ENCODE peak calls at places on chromosomes 6 and 20, in nine cellular contexts. One of them, this sample, is unnamed. For H3K36me3, the result is how much of the 10 kb centered on the place peaks cover.

GRCh38 chr6:36668601-36669390 is 9.7 kb upstream of the CDKN1A start:
- DNase-seq in GM23248: no peak
- DNase-seq in uterus: no peak
- DNase-seq in thoracic aorta: no peak
- DNase-seq in left ventricle myocardium inferior: no peak
- DNase-seq in heart right ventricle: no peak
- DNase-seq in CD8-positive, alpha-beta memory T cell: no peak
- DNase-seq in aorta: no peak
- DNase-seq in pancreas: no peak
- DNase-seq in this sample: no peak

GRCh38 chr6:134060491-134061106 is 8.2 kb upstream of the SLC2A12 start:
- DNase-seq in GM23248: peak
- DNase-seq in uterus: no peak
- DNase-seq in thoracic aorta: no peak
- DNase-seq in left ventricle myocardium inferior: no peak
- DNase-seq in heart right ventricle: no peak
- DNase-seq in CD8-positive, alpha-beta memory T cell: no peak
- DNase-seq in aorta: no peak
- DNase-seq in pancreas: no peak
- DNase-seq in this sample: no peak

GRCh38 chr6:6736753-6737654 is 148.5 kb downstream of the LY86 start:
- DNase-seq in GM23248: peak
- DNase-seq in uterus: peak
- DNase-seq in thoracic aorta: no peak
- DNase-seq in left ventricle myocardium inferior: peak
- DNase-seq in heart right ventricle: peak
- DNase-seq in CD8-positive, alpha-beta memory T cell: no peak
- DNase-seq in aorta: peak
- DNase-seq in pancreas: no peak
- DNase-seq in this sample: no peak

GRCh38 chr6:22906091-22906549 is 336.8 kb downstream of the HDGFL1 start:
- DNase-seq in GM23248: peak
- DNase-seq in uterus: no peak
- DNase-seq in thoracic aorta: no peak
- DNase-seq in left ventricle myocardium inferior: no peak
- DNase-seq in heart right ventricle: no peak
- DNase-seq in CD8-positive, alpha-beta memory T cell: no peak
- DNase-seq in aorta: no peak
- DNase-seq in pancreas: no peak
- DNase-seq in this sample: peak

GRCh38 chr6:105560611-105561066 is 157.8 kb upstream of the PREP start:
- DNase-seq in GM23248: peak
- DNase-seq in uterus: no peak
- DNase-seq in thoracic aorta: no peak
- DNase-seq in left ventricle myocardium inferior: no peak
- DNase-seq in heart right ventricle: no peak
- DNase-seq in CD8-positive, alpha-beta memory T cell: no peak
- DNase-seq in aorta: no peak
- DNase-seq in pancreas: no peak
- DNase-seq in this sample: no peak

GRCh38 chr20:58645277-58645968 is 5.7 kb upstream of the STX16 start:
- DNase-seq in GM23248: peak
- DNase-seq in uterus: peak
- DNase-seq in thoracic aorta: no peak
- DNase-seq in left ventricle myocardium inferior: no peak
- DNase-seq in heart right ventricle: no peak
- DNase-seq in CD8-positive, alpha-beta memory T cell: no peak
- DNase-seq in aorta: no peak
- DNase-seq in pancreas: no peak
- DNase-seq in this sample: peak

GRCh38 chr6:89145461-89145961 is 344 bp upstream of the PM20D2 start:
- DNase-seq in GM23248: peak
- DNase-seq in uterus: no peak
- DNase-seq in thoracic aorta: no peak
- DNase-seq in left ventricle myocardium inferior: no peak
- DNase-seq in heart right ventricle: no peak
- DNase-seq in CD8-positive, alpha-beta memory T cell: peak
- DNase-seq in aorta: no peak
- DNase-seq in pancreas: no peak
- DNase-seq in this sample: no peak

GRCh38 chr6:150681992-150682391 is 82.3 kb downstream of the PLEKHG1 start:
- DNase-seq in GM23248: no peak
- DNase-seq in uterus: no peak
- DNase-seq in thoracic aorta: no peak
- DNase-seq in left ventricle myocardium inferior: no peak
- DNase-seq in heart right ventricle: no peak
- DNase-seq in CD8-positive, alpha-beta memory T cell: no peak
- DNase-seq in aorta: no peak
- DNase-seq in pancreas: no peak
- DNase-seq in this sample: no peak

GRCh38 chr20:36155629-36155971 is 1.1 kb downstream of the EPB41L1 start:
- DNase-seq in GM23248: no peak
- DNase-seq in uterus: no peak
- DNase-seq in thoracic aorta: no peak
- DNase-seq in left ventricle myocardium inferior: no peak
- DNase-seq in heart right ventricle: no peak
- DNase-seq in CD8-positive, alpha-beta memory T cell: no peak
- DNase-seq in aorta: no peak
- DNase-seq in pancreas: no peak
- DNase-seq in this sample: no peak

GRCh38 chr20:36153204-36153603 is 1.3 kb upstream of the EPB41L1 start:
- DNase-seq in GM23248: no peak
- DNase-seq in uterus: no peak
- DNase-seq in thoracic aorta: no peak
- DNase-seq in left ventricle myocardium inferior: no peak
- DNase-seq in heart right ventricle: no peak
- DNase-seq in CD8-positive, alpha-beta memory T cell: no peak
- DNase-seq in aorta: no peak
- DNase-seq in pancreas: no peak
- DNase-seq in this sample: no peak

GRCh38 chr20:36155991-36156390 is 1.5 kb downstream of the EPB41L1 start:
- DNase-seq in GM23248: no peak
- DNase-seq in uterus: no peak
- DNase-seq in thoracic aorta: no peak
- DNase-seq in left ventricle myocardium inferior: no peak
- DNase-seq in heart right ventricle: no peak
- DNase-seq in CD8-positive, alpha-beta memory T cell: no peak
- DNase-seq in aorta: no peak
- DNase-seq in pancreas: no peak
- DNase-seq in this sample: no peak

GRCh38 chr20:36153754-36154695 is 515 bp upstream of the EPB41L1 start:
- DNase-seq in GM23248: peak
- DNase-seq in uterus: peak
- DNase-seq in thoracic aorta: peak
- DNase-seq in left ventricle myocardium inferior: peak
- DNase-seq in heart right ventricle: peak
- DNase-seq in CD8-positive, alpha-beta memory T cell: no peak
- DNase-seq in aorta: peak
- DNase-seq in pancreas: peak
- DNase-seq in this sample: peak

DNA sequence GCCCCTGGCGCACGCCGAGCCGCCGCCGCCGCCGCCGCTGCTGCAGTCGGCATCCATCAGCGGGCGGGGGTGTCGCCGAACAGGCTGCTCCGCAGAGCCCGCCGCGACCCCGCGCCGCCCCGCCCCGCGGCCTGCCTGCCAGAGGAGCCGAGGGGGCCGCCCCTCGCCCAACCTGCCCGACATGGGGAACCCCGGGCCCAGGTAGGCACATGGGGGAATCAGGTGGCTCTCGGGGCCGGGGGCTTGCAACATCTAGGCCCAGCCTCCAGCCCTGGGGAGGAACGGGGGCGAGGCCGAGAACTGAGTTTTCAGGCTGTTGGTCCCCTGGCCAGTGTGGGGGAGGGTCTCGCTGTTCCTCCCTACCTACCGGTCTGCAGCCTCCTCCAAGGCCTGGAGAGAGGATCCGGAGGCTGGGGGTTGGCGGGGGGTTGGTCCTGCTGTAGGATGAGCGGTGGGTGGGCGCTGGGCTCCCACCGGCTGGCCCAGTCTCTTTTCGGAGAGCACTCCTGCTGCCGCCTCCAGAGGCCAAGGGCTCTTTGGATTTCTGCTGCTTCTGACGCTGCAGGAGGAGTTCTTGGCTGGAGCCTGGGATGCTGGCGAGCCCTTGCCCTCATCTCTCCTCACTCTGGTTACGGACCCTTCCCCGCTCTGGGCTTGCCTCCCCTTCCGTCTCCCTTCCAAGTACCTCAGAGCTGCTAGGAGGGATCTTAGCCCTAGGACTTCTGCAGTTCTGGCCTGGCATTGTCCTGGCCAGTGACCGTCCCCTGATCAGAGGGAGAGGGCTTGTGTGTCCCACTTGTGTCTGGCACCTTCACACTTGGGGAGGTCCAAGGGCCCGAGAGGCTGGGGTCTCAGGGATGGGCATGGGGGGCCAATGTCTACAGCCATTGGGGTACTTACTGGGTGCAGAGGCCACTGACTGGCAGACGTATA is at the start of gene EPB41L1:
- DNase-seq in GM23248: peak
- DNase-seq in uterus: peak
- DNase-seq in thoracic aorta: no peak
- DNase-seq in left ventricle myocardium inferior: no peak
- DNase-seq in heart right ventricle: peak
- DNase-seq in CD8-positive, alpha-beta memory T cell: no peak
- DNase-seq in aorta: no peak
- DNase-seq in pancreas: no peak
- DNase-seq in this sample: peak
- H3K4me3 ChIP-seq in GM23248: peak
- H3K4me3 ChIP-seq in uterus: peak
- H3K4me3 ChIP-seq in thoracic aorta: peak
- H3K4me3 ChIP-seq in left ventricle myocardium inferior: peak
- H3K4me3 ChIP-seq in heart right ventricle: peak
- H3K4me3 ChIP-seq in CD8-positive, alpha-beta memory T cell: no peak
- H3K4me3 ChIP-seq in aorta: peak
- H3K4me3 ChIP-seq in pancreas: peak
- H3K4me3 ChIP-seq in this sample: peak

GRCh38 chr6:47234258-47234933 is 75.3 kb downstream of the TNFRSF21 start:
- DNase-seq in GM23248: no peak
- DNase-seq in uterus: no peak
- DNase-seq in thoracic aorta: no peak
- DNase-seq in left ventricle myocardium inferior: no peak
- DNase-seq in heart right ventricle: no peak
- DNase-seq in CD8-positive, alpha-beta memory T cell: no peak
- DNase-seq in aorta: no peak
- DNase-seq in pancreas: peak
- DNase-seq in this sample: no peak
- H3K36me3 ChIP-seq in GM23248: under half
- H3K36me3 ChIP-seq in uterus: under half
- H3K36me3 ChIP-seq in thoracic aorta: under half
- H3K36me3 ChIP-seq in left ventricle myocardium inferior: under half
- H3K36me3 ChIP-seq in heart right ventricle: under half
- H3K36me3 ChIP-seq in CD8-positive, alpha-beta memory T cell: under half
- H3K36me3 ChIP-seq in aorta: under half
- H3K36me3 ChIP-seq in pancreas: under half
- H3K36me3 ChIP-seq in this sample: under half

GRCh38 chr6:32799168-32799567 is 17.6 kb downstream of the HLA-DOB start:
- DNase-seq in GM23248: no peak
- DNase-seq in uterus: no peak
- DNase-seq in thoracic aorta: no peak
- DNase-seq in left ventricle myocardium inferior: no peak
- DNase-seq in heart right ventricle: no peak
- DNase-seq in CD8-positive, alpha-beta memory T cell: no peak
- DNase-seq in aorta: no peak
- DNase-seq in pancreas: no peak
- DNase-seq in this sample: no peak

GRCh38 chr6:32792901-32793400 is 23.9 kb downstream of the HLA-DOB start:
- DNase-seq in GM23248: no peak
- DNase-seq in uterus: no peak
- DNase-seq in thoracic aorta: no peak
- DNase-seq in left ventricle myocardium inferior: no peak
- DNase-seq in heart right ventricle: no peak
- DNase-seq in CD8-positive, alpha-beta memory T cell: no peak
- DNase-seq in aorta: no peak
- DNase-seq in pancreas: no peak
- DNase-seq in this sample: no peak

GRCh38 chr6:32799740-32800139 is 17.1 kb downstream of the HLA-DOB start:
- DNase-seq in GM23248: no peak
- DNase-seq in uterus: no peak
- DNase-seq in thoracic aorta: no peak
- DNase-seq in left ventricle myocardium inferior: no peak
- DNase-seq in heart right ventricle: no peak
- DNase-seq in CD8-positive, alpha-beta memory T cell: no peak
- DNase-seq in aorta: no peak
- DNase-seq in pancreas: no peak
- DNase-seq in this sample: no peak

GRCh38 chr6:32794510-32794909 is 22.3 kb downstream of the HLA-DOB start:
- DNase-seq in GM23248: no peak
- DNase-seq in uterus: no peak
- DNase-seq in thoracic aorta: no peak
- DNase-seq in left ventricle myocardium inferior: no peak
- DNase-seq in heart right ventricle: no peak
- DNase-seq in CD8-positive, alpha-beta memory T cell: no peak
- DNase-seq in aorta: no peak
- DNase-seq in pancreas: no peak
- DNase-seq in this sample: no peak

DNA sequence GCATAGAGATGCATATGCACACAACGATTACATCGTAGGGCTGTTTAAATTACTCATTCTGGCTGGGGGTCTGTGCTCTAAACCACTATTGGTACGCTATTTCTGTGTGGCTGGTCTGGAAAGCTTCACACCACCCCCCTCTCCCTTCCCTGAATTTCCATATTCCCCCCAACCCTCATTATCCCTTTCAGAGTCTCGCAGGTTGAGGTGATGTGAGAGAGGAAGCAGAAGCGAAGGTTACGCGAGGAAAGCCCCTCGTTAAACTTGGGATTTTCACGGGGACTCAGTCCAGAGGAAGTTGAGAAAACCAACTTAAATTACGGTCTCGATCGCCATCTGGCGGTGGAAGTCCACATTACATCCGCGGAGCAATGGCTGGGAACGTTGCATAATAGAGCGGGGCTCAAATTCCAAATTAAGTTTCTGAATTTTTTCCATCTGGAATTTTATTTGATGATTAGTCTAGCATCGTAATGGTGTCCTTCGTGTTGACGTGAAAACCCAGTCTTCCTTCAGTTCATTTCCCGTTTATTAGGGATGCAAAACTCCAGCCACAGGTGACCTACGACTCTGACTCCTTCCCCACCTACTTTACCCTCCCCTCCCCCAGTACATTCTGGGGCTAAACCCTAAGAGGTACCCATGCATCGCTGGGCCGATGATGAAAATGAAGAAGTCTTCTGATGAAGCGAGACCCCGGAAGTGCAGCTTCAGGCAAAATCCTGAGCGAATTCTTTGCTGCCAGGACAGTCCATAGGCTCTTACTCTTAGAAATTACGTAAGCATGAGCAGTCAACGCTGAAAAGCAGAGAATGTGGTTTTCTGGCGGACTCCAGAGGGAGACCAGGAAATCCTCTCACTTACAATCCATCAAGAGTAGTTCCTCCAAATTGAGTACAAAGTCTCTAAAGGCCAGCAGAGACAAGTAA is 19.7 kb downstream of the HLA-DOB start:
- DNase-seq in GM23248: peak
- DNase-seq in uterus: peak
- DNase-seq in thoracic aorta: peak
- DNase-seq in left ventricle myocardium inferior: peak
- DNase-seq in heart right ventricle: peak
- DNase-seq in CD8-positive, alpha-beta memory T cell: peak
- DNase-seq in aorta: peak
- DNase-seq in pancreas: peak
- DNase-seq in this sample: peak
- H3K4me3 ChIP-seq in GM23248: peak
- H3K4me3 ChIP-seq in uterus: no peak
- H3K4me3 ChIP-seq in thoracic aorta: peak
- H3K4me3 ChIP-seq in left ventricle myocardium inferior: peak
- H3K4me3 ChIP-seq in heart right ventricle: peak
- H3K4me3 ChIP-seq in CD8-positive, alpha-beta memory T cell: peak
- H3K4me3 ChIP-seq in aorta: no peak
- H3K4me3 ChIP-seq in pancreas: no peak
- H3K4me3 ChIP-seq in this sample: no peak

GRCh38 chr6:143860111-143860510 is 4.2 kb upstream of the ZC2HC1B start:
- DNase-seq in GM23248: no peak
- DNase-seq in uterus: no peak
- DNase-seq in thoracic aorta: no peak
- DNase-seq in left ventricle myocardium inferior: no peak
- DNase-seq in heart right ventricle: no peak
- DNase-seq in CD8-positive, alpha-beta memory T cell: no peak
- DNase-seq in aorta: no peak
- DNase-seq in pancreas: no peak
- DNase-seq in this sample: no peak
- H3K36me3 ChIP-seq in GM23248: half or more
- H3K36me3 ChIP-seq in uterus: under half
- H3K36me3 ChIP-seq in thoracic aorta: under half
- H3K36me3 ChIP-seq in left ventricle myocardium inferior: half or more
- H3K36me3 ChIP-seq in heart right ventricle: half or more
- H3K36me3 ChIP-seq in CD8-positive, alpha-beta memory T cell: half or more
- H3K36me3 ChIP-seq in aorta: under half
- H3K36me3 ChIP-seq in pancreas: under half
- H3K36me3 ChIP-seq in this sample: half or more